ENCODE peak calls at places on chromosomes 13 and 19, in six cellular contexts. Y is uterus, N is heart left ventricle, M is cardiac muscle cell, O is mammary epithelial cell, Z is MM.1S. F is an unnamed sample. For H3K4me1, the result is how much of the 10 kb centered on the place peaks cover.

GRCh38 chr13:97696921-97697320 is 256.6 kb upstream of the IPO5 start:
- DNase-seq in Y (no peak), N (no peak), M (no peak), O (no peak), Z (no peak), F (no peak)

GRCh38 chr19:5316138-5316537 is 24.5 kb downstream of the PTPRS start:
- DNase-seq in Y (no peak), N (no peak), M (no peak), O (no peak), Z (no peak), F (no peak)

GRCh38 chr13:110610955-110611595 is 4.3 kb upstream of the NAXD start:
- DNase-seq in Y (no peak), N (no peak), M (no peak), O (no peak), Z (peak), F (no peak)

GRCh38 chr19:18682807-18683108 is 722 bp upstream of the CRTC1 start:
- DNase-seq in Y (no peak), N (no peak), M (no peak), O (no peak), Z (no peak), F (no peak)

GRCh38 chr19:821228-821975 is at the start of gene PLPPR3:
- DNase-seq in Y (no peak), N (peak), M (no peak), O (no peak), Z (no peak), F (no peak)

GRCh38 chr19:11136400-11137101 is 19.0 kb downstream of the SPC24 start:
- DNase-seq in Y (no peak), N (no peak), M (no peak), O (peak), Z (no peak), F (no peak)

GRCh38 chr13:43072394-43072793 is 49.0 kb downstream of the DNAJC15 start:
- DNase-seq in Y (peak), N (peak), M (peak), O (no peak), Z (no peak), F (no peak)

GRCh38 chr13:109693213-109693612 is 93.2 kb downstream of the IRS2 start:
- DNase-seq in Y (no peak), N (no peak), M (no peak), O (no peak), Z (no peak), F (no peak)

GRCh38 chr13:111292710-111293485 is 27.5 kb upstream of the TEX29 start:
- DNase-seq in Y (no peak), N (no peak), M (no peak), O (no peak), Z (no peak), F (no peak)

GRCh38 chr19:38650911-38651584 is 3.6 kb downstream of the ACTN4 start:
- DNase-seq in Y (peak), N (peak), M (peak), O (peak), Z (no peak), F (no peak)

GRCh38 chr13:74751739-74752138 is 617.5 kb upstream of the KLF12 start:
- DNase-seq in Y (no peak), N (no peak), M (no peak), O (no peak), Z (no peak), F (no peak)

GRCh38 chr13:60331249-60332012 is 65.6 kb upstream of the TDRD3 start:
- DNase-seq in Y (no peak), N (no peak), M (no peak), O (no peak), Z (no peak), F (no peak)

GRCh38 chr19:39196320-39196719 is 444 bp upstream of the NCCRP1 start:
- DNase-seq in Y (no peak), N (no peak), M (no peak), O (no peak), Z (no peak), F (no peak)

GRCh38 chr13:99677388-99677951 is 176.2 kb downstream of the TM9SF2 start:
- DNase-seq in Y (no peak), N (no peak), M (peak), O (no peak), Z (no peak), F (no peak)

GRCh38 chr19:56110515-56111448 is 10.3 kb downstream of the ZNF787 start:
- DNase-seq in Y (no peak), N (peak), M (peak), O (no peak), Z (no peak), F (no peak)

GRCh38 chr19:5002143-5002542 is 33.2 kb downstream of the KDM4B start:
- DNase-seq in Y (no peak), N (no peak), M (peak), O (peak), Z (no peak), F (no peak)

GRCh38 chr19:3721131-3721899 is 13.1 kb downstream of the TJP3 start:
- DNase-seq in Y (peak), N (peak), M (peak), O (peak), Z (peak), F (peak)

GRCh38 chr19:1261863-1262686 is 7.1 kb upstream of the CIRBP start:
- DNase-seq in Y (peak), N (peak), M (peak), O (no peak), Z (no peak), F (no peak)

GRCh38 chr13:44929691-44930090 is 59.6 kb downstream of the NUFIP1 start:
- DNase-seq in Y (no peak), N (no peak), M (no peak), O (no peak), Z (no peak), F (no peak)

GRCh38 chr19:53912653-53913052 is 3.6 kb downstream of the CACNG7 start:
- DNase-seq in Y (no peak), N (no peak), M (no peak), O (no peak), Z (no peak), F (no peak)

GRCh38 chr13:91817250-91817649 is 418.8 kb downstream of the GPC5 start:
- DNase-seq in Y (no peak), N (no peak), M (peak), O (peak), Z (no peak), F (no peak)

GRCh38 chr19:40238775-40239174 is 12.3 kb upstream of the CCNP start:
- DNase-seq in Y (no peak), N (no peak), M (no peak), O (no peak), Z (no peak), F (no peak)

GRCh38 chr13:96822900-96823299 is 171.4 kb downstream of the OXGR1 start:
- DNase-seq in Y (no peak), N (no peak), M (peak), O (peak), Z (peak), F (no peak)

GRCh38 chr13:44237276-44237767 is 136.3 kb upstream of the SERP2 start:
- DNase-seq in Y (peak), N (peak), M (peak), O (peak), Z (no peak), F (no peak)

GRCh38 chr13:37905736-37906135 is 36.2 kb upstream of the TRPC4 start:
- DNase-seq in Y (no peak), N (no peak), M (peak), O (no peak), Z (no peak), F (no peak)

GRCh38 chr19:38730731-38731589 is 13.3 kb downstream of the CAPN12 start:
- DNase-seq in Y (peak), N (peak), M (no peak), O (no peak), Z (no peak), F (no peak)

GRCh38 chr19:40323705-40324104 is 24.5 kb downstream of the C19orf47 start:
- DNase-seq in Y (no peak), N (no peak), M (no peak), O (no peak), Z (no peak), F (no peak)

GRCh38 chr19:38210458-38210987 is 13.5 kb downstream of the DPF1 start:
- DNase-seq in Y (peak), N (peak), M (peak), O (no peak), Z (no peak), F (no peak)

DNA sequence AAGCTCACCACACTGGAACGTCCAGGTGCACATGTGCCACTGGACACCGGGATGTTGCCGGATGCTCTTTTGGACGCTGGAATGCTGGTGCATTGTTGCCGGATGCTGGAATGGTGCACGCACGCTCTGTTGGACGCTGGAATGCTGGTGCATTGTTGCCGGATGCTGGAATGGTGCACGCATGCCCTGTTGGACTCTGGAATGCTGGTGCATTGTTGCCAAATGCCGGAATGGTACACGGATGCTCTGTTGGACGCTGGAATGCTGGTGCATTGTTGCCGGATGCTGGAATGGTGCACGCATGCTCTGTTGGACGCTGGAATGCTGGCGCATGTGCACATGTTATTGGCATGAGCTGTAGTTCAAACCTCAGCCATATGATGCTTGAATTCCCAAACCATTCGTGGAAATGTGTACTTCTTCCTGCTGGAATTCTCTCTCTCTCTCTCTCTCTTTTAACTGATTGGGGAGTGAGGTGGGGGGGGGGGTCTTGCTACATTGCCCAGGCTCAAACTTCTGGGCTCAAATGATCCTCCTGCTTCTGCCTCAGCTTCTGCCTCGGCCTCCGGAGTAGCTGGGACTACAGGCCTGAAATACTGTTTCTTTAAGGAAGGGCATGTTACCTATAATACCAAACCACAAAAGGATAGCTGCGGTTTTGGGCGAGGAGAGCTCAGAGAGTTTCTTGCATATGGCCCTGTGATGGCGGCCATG is 1.2 kb upstream of the MCF2L start:
- DNase-seq in Y (no peak), N (no peak), M (no peak), O (peak), Z (peak), F (no peak)
- H3K27ac ChIP-seq in Y (no peak), N (peak), M (no peak), O (no peak), Z (no peak), F (peak)

GRCh38 chr13:41919031-41919740 is 41.7 kb downstream of the VWA8 start:
- DNase-seq in Y (no peak), N (no peak), M (no peak), O (no peak), Z (no peak), F (no peak)

GRCh38 chr13:41916173-41916954 is 44.5 kb downstream of the VWA8 start:
- DNase-seq in Y (no peak), N (no peak), M (peak), O (peak), Z (peak), F (peak)

GRCh38 chr13:41919741-41920487 is 41.0 kb downstream of the VWA8 start:
- DNase-seq in Y (no peak), N (no peak), M (no peak), O (no peak), Z (no peak), F (no peak)

GRCh38 chr13:41915096-41915495 is 45.8 kb downstream of the VWA8 start:
- DNase-seq in Y (no peak), N (no peak), M (no peak), O (peak), Z (no peak), F (no peak)

GRCh38 chr13:41917641-41918040 is 43.3 kb downstream of the VWA8 start:
- DNase-seq in Y (no peak), N (no peak), M (peak), O (peak), Z (no peak), F (no peak)
- H3K4me1 ChIP-seq in Y (under half), N (under half), M (under half), O (under half), Z (under half), F (under half)

GRCh38 chr19:12720296-12720695 is 3.4 kb downstream of the TNPO2 start:
- DNase-seq in Y (no peak), N (no peak), M (no peak), O (no peak), Z (no peak), F (no peak)
- H3K27ac ChIP-seq in Y (peak), N (peak), M (peak), O (no peak), Z (no peak), F (peak)

DNA sequence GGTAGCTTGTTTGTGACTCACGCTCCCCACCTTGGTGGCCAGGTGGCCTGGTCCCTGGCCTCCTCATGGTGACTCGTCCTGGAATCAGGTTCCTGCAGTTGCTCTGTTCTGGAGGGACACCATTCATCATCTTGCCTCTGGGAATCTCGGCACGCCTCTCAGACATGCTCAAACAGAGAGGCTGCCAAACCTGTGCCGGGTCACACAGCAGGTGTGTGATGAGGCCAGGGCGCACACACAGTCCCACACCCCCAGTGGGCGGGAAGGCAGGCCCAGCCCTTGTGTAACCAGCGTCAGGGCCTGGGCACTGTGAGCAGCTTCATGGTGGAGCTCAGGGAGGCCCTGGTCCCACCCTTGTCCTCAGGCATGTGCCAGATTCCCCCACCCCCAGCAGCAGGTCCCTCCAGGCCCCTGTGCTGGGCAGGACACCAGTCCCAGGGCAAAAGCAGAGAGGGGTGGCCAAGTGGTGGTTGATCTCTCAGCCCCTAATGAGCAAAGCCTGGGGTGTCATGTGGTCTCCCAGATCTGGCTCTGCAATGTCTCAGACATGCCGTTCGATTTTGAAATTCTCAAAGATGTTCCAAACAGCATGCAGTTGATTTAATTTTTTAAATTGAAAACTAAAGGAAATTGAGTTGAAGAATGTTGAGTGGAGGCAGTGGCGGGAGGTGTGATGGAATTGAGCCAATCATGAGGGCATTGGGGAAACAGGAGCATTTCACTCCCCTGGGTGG is 12.1 kb downstream of the CEBPA start:
- DNase-seq in Y (no peak), N (no peak), M (no peak), O (peak), Z (no peak), F (no peak)
- H3K4me1 ChIP-seq in Y (under half), N (under half), M (under half), O (under half), Z (under half), F (under half)